ENCODE peak calls at places on chromosomes 6 and 20, in six cellular contexts. N is hepatocyte, K is left lung, M is brain microvascular endothelial cell, Z is adrenal gland, L is lower lobe of right lung. A is an unnamed sample. For H3K36me3, the result is how much of the 10 kb centered on the place peaks cover.

GRCh38 chr6:21229061-21229460 is 364.5 kb upstream of the SOX4 start:
- DNase-seq in M (no peak), N (no peak), L (no peak), Z (no peak), K (no peak), A (no peak)

GRCh38 chr6:36130672-36131516 is 581 bp downstream of the MAPK13 start:
- DNase-seq in M (no peak), N (peak), K (peak), L (peak), Z (peak), A (no peak)

GRCh38 chr20:1813101-1813529 is 82.1 kb upstream of the SIRPA start:
- DNase-seq in L (no peak), M (peak), N (no peak), K (no peak), Z (peak), A (peak)

GRCh38 chr20:9031951-9032350 is 36.9 kb upstream of the PLCB4 start:
- DNase-seq in L (no peak), K (no peak), N (no peak), M (no peak), Z (no peak), A (no peak)

GRCh38 chr20:10169752-10170151 is 48.9 kb upstream of the SNAP25 start:
- DNase-seq in M (no peak), K (no peak), L (no peak), N (no peak), Z (no peak), A (no peak)

GRCh38 chr6:16739329-16739801 is 21.9 kb downstream of the ATXN1 start:
- DNase-seq in Z (no peak), L (no peak), N (no peak), M (no peak), K (no peak), A (no peak)

GRCh38 chr20:13874269-13875158 is 89.7 kb downstream of the NDUFAF5 start:
- DNase-seq in N (no peak), M (no peak), Z (no peak), L (no peak), K (no peak), A (no peak)

GRCh38 chr20:7291319-7291943 is 523.9 kb downstream of the BMP2 start:
- DNase-seq in M (no peak), Z (no peak), L (no peak), K (no peak), N (no peak), A (no peak)

GRCh38 chr20:46357030-46357514 is 48.8 kb upstream of the CDH22 start:
- DNase-seq in N (no peak), Z (peak), K (no peak), L (no peak), M (no peak), A (no peak)

GRCh38 chr6:12007915-12008286 is 4.2 kb upstream of the HIVEP1 start:
- DNase-seq in M (no peak), K (no peak), Z (no peak), N (no peak), L (no peak), A (no peak)

GRCh38 chr6:104969785-104970581 is 13.1 kb downstream of the LIN28B start:
- DNase-seq in L (no peak), N (no peak), K (no peak), Z (no peak), M (no peak), A (no peak)

GRCh38 chr6:11999245-11999644 is 12.9 kb upstream of the HIVEP1 start:
- DNase-seq in M (peak), L (no peak), Z (no peak), K (no peak), N (no peak), A (no peak)

GRCh38 chr6:144145546-144145945 is 4.8 kb upstream of the STX11 start:
- DNase-seq in M (no peak), L (no peak), K (no peak), N (no peak), Z (no peak), A (no peak)

GRCh38 chr6:40753048-40753447 is 165.9 kb upstream of the LRFN2 start:
- DNase-seq in Z (no peak), K (no peak), M (no peak), N (no peak), L (no peak), A (no peak)

GRCh38 chr6:45420083-45420908 is 42.6 kb upstream of the SUPT3H start:
- DNase-seq in N (peak), L (peak), K (peak), Z (no peak), M (peak), A (no peak)

GRCh38 chr6:116695398-116695797 is 14.4 kb downstream of the KPNA5 start:
- DNase-seq in N (no peak), M (no peak), L (no peak), Z (no peak), K (no peak), A (no peak)

GRCh38 chr20:12847862-12848261 is 160.9 kb upstream of the SPTLC3 start:
- DNase-seq in L (no peak), K (no peak), M (peak), N (peak), Z (no peak), A (no peak)

GRCh38 chr6:148768646-148769270 is 21.9 kb downstream of the UST start:
- DNase-seq in K (no peak), N (no peak), Z (no peak), L (no peak), M (no peak), A (no peak)

GRCh38 chr6:85460951-85461805 is 11.3 kb downstream of the NT5E start:
- DNase-seq in L (no peak), K (no peak), N (no peak), M (no peak), Z (no peak), A (no peak)

GRCh38 chr6:85459224-85459901 is 9.5 kb downstream of the NT5E start:
- DNase-seq in Z (no peak), K (no peak), N (no peak), M (peak), L (no peak), A (peak)

GRCh38 chr6:85461806-85462185 is 11.9 kb downstream of the NT5E start:
- DNase-seq in N (no peak), M (no peak), K (no peak), L (no peak), Z (no peak), A (no peak)

GRCh38 chr6:85458782-85459181 is 8.9 kb downstream of the NT5E start:
- DNase-seq in Z (no peak), L (no peak), N (no peak), K (no peak), M (no peak), A (no peak)

DNA sequence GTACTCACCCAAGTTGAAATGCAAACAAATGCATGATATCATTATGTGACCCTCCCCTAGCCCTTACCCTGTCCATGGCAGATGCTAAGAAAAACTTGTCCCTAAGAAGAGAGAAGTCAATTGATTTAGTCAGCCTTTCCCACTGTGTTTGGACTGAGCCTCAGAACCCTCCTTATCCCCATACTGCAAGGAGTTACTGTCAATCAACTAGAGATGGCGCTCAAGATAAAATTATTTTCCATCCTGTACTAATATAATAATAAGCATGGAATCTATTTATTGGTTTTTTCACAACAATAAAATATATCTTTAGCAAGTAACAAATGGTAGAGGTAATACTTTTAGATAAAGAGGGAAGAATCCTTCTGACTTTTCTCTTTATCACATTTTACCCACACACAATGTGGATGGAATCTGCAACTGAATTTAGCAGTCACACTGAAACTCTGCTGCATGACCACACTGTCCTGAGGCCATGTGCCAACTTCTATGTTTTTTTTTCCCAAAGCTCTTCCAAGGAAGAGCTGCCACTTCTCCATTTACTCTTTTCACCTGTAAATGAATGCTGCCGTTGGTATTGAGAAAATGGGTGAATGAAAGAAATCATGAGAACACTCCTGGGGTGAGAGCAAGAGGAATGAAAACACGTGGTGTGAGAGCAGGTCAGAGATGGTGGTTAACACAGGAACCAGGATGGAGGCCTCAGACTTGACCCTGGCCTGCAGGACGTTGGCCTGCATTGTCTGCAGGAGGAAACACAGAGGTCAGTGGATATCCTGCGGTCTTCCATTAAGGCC is 10.5 kb downstream of the NT5E start:
- DNase-seq in M (no peak), L (no peak), Z (no peak), N (no peak), K (no peak), A (no peak)
- H3K36me3 ChIP-seq in M (under half), L (under half), Z (under half), N (under half), K (under half), A (under half)

GRCh38 chr20:47377122-47377722 is 20.7 kb upstream of the ZMYND8 start:
- DNase-seq in L (no peak), Z (no peak), K (no peak), N (no peak), M (no peak), A (no peak)
- TF ChIP-seq CTCF in L (no peak), Z (no peak), K (no peak), N (no peak), M (no peak), A (no peak)

GRCh38 chr6:150392452-150393220 is 23.8 kb downstream of the IYD start:
- DNase-seq in L (no peak), K (no peak), Z (no peak), M (no peak), N (peak), A (no peak)

GRCh38 chr6:150391890-150392289 is 23.1 kb downstream of the IYD start:
- DNase-seq in M (no peak), Z (no peak), L (no peak), K (no peak), N (no peak), A (no peak)

GRCh38 chr6:150394053-150394875 is 25.5 kb downstream of the IYD start:
- DNase-seq in Z (no peak), N (no peak), K (no peak), M (no peak), L (no peak), A (no peak)

GRCh38 chr6:150395388-150396009 is 26.7 kb downstream of the IYD start:
- DNase-seq in L (peak), K (peak), M (peak), N (peak), Z (peak), A (no peak)

GRCh38 chr6:150394886-150395285 is 26.1 kb downstream of the IYD start:
- DNase-seq in M (no peak), Z (no peak), N (no peak), L (no peak), K (no peak), A (no peak)
- H3K4me3 ChIP-seq in M (no peak), Z (no peak), N (no peak), L (no peak), K (no peak), A (no peak)

GRCh38 chr6:107543567-107543966 is 53.6 kb downstream of the SOBP start:
- DNase-seq in M (no peak), Z (no peak), K (no peak), L (no peak), N (no peak), A (no peak)

GRCh38 chr6:107545761-107546160 is 55.8 kb downstream of the SOBP start:
- DNase-seq in K (no peak), Z (no peak), N (no peak), L (no peak), M (no peak), A (peak)

GRCh38 chr6:107542170-107542569 is 52.3 kb downstream of the SOBP start:
- DNase-seq in N (no peak), Z (no peak), K (no peak), M (no peak), L (no peak), A (no peak)

GRCh38 chr6:107540465-107540857 is 50.5 kb downstream of the SOBP start:
- DNase-seq in Z (no peak), K (no peak), M (no peak), N (peak), L (no peak), A (no peak)

GRCh38 chr6:107543088-107543487 is 53.2 kb downstream of the SOBP start:
- DNase-seq in N (no peak), Z (no peak), L (no peak), M (no peak), K (no peak), A (no peak)
- H3K36me3 ChIP-seq in N (under half), Z (under half), L (under half), M (under half), K (under half), A (under half)

DNA sequence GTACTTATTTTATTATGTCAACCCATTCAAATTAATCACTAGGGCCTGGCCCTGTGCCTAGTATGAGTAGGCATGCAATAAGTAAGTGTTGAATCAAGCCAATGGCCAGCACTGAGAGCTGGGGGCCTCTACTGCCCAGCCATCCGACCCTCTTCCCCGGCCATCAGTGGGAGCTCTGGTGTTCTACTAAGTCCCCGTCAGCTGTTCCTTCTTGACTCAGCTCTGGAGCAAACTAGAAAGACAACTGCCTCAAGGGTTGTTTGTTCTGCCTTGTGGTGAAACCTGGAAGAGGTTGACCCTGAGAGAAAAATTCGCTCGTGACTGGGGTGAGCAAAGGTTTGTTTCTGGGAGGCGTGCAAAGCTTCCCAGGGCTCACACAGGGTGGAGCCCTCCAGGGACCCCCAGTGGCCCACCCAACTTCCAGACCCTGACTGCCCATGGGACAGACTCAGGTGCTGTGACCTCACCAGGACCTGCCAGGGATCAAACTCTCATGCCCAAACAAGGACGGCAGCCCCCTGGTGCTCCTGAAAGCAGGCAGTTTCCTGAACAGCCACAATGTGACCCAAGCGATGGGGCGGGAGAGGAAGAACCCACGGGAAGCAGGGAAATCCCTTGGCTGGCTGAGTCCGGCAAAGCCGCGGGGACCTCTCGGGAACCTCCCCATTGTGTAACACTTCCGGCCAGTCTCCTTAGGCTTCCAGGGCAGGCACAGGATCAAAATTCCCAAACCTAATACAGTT is 50.4 kb downstream of the BANF2 start:
- DNase-seq in K (peak), L (peak), N (no peak), M (peak), Z (peak), A (no peak)
- TF ChIP-seq CTCF in K (no peak), L (no peak), N (no peak), M (no peak), Z (peak), A (no peak)

DNA sequence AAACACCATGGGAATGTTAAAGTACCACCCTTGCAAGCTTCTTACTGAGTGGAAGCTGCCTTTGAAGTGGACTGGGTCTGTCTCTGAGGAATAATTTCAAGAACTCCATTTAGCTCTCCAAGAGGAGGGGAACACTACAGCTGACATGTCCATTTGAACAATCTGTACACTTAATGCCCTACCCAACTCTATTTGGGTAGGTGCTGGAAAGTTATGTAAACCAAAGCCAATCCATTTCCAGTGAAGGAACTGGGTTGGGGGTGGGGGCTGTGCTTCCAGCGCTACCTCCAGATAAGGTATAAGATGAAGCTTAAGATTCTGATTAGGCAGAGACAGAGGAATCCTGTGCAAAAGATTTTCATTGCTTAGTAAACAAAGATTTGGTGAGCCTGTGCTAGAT is 122.0 kb downstream of the TCP11 start:
- DNase-seq in L (peak), Z (no peak), N (no peak), K (no peak), M (no peak), A (no peak)
- H3K4me3 ChIP-seq in L (peak), Z (no peak), N (no peak), K (no peak), M (no peak), A (no peak)

DNA sequence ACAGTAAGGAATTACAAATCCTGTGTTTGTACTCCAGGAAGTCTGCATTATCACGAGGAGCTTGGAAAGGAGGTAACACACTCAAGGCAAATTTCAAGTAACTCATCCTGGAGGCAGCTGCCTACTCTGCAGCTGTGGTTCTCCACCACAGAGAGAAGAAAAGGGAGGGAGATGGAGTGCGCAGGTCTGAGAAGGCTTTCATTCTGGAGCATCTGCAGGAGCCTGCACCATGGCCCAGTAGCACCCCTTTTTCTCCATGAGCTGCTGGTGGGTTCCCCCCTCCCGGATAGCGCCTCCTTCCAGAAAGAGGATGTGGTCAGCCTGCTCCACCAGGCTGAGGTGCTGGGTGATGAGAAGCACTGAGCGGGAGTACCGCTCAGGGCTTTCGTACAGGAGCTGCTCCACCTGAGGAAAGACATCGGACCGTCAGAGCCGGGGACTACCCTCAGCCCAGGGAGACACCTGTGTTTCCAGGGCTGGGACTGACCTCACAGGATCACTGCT is 1.6 kb upstream of the PSMB8 start:
- DNase-seq in N (no peak), Z (no peak), K (peak), M (no peak), L (no peak), A (no peak)
- H3K36me3 ChIP-seq in N (under half), Z (under half), K (half or more), M (under half), L (half or more), A (under half)

A was measured in BJ.